ENCODE peak calls at places on chromosomes 3 and 15, in six cellular contexts. J, O, T, U, Z and A are unnamed samples.

GRCh38 chr3:129161860-129162271 is 1.0 kb upstream of the ISY1 start:
- DNase-seq in T (no peak), U (peak), Z (no peak), J (no peak), O (peak), A (no peak)

GRCh38 chr3:38457111-38458003 is 3.7 kb downstream of the ACVR2B start:
- DNase-seq in J (no peak), Z (no peak), U (no peak), T (no peak), O (no peak), A (no peak)

GRCh38 chr3:129549006-129549800 is 6.2 kb downstream of the H1-8 start:
- DNase-seq in Z (no peak), U (peak), J (no peak), O (no peak), T (no peak), A (no peak)

GRCh38 chr3:150495563-150496168 is 50.6 kb downstream of the SERP1 start:
- DNase-seq in Z (no peak), T (no peak), J (no peak), O (peak), U (no peak), A (no peak)

GRCh38 chr3:117628896-117629295 is 919.3 kb downstream of the TUSC7 start:
- DNase-seq in Z (no peak), U (no peak), T (no peak), J (no peak), O (peak), A (no peak)

GRCh38 chr15:23687143-23687470 is at the start of gene NDN:
- DNase-seq in J (no peak), T (no peak), O (no peak), Z (peak), U (no peak), A (no peak)

GRCh38 chr15:80838012-80838411 is 58.8 kb downstream of the CEMIP start:
- DNase-seq in J (no peak), T (no peak), U (no peak), O (no peak), Z (no peak), A (no peak)

GRCh38 chr15:32131803-32132202 is 101.5 kb downstream of the CHRNA7 start:
- DNase-seq in O (no peak), T (no peak), Z (no peak), J (no peak), U (no peak), A (no peak)

GRCh38 chr15:29805708-29806104 is 16.6 kb downstream of the TJP1 start:
- DNase-seq in O (no peak), U (no peak), T (no peak), Z (no peak), J (no peak), A (no peak)

GRCh38 chr15:69854521-69855171 is 243.1 kb downstream of the TLE3 start:
- DNase-seq in J (no peak), U (no peak), T (no peak), Z (no peak), O (no peak), A (no peak)

GRCh38 chr15:90914240-90915080 is 11.4 kb downstream of the MAN2A2 start:
- DNase-seq in J (no peak), U (no peak), O (no peak), T (no peak), Z (no peak), A (no peak)

GRCh38 chr15:87648278-87648677 is 608.3 kb downstream of the NTRK3 start:
- DNase-seq in O (no peak), T (no peak), J (no peak), U (no peak), Z (no peak), A (no peak)

GRCh38 chr15:40190591-40190990 is 29.7 kb downstream of the BUB1B start:
- DNase-seq in T (no peak), O (no peak), J (no peak), U (peak), Z (no peak), A (no peak)

GRCh38 chr3:48274452-48274851 is 33.5 kb downstream of the ZNF589 start:
- DNase-seq in J (no peak), O (no peak), Z (no peak), U (no peak), T (no peak), A (no peak)

GRCh38 chr3:71432044-71432970 is 151.2 kb downstream of the FOXP1 start:
- DNase-seq in T (no peak), J (no peak), O (no peak), Z (no peak), U (no peak), A (no peak)

GRCh38 chr15:91186892-91187644 is 87.0 kb downstream of the SV2B start:
- DNase-seq in O (peak), T (no peak), J (no peak), Z (no peak), U (no peak), A (peak)